ENCODE peak calls at places on chromosomes 6 and 20, in ten cellular contexts. One of them, this sample, is unnamed. For H3K36me3, the result is how much of the 10 kb centered on the place peaks cover.

GRCh38 chr20:10667077-10667401 is 6.8 kb downstream of the JAG1 start:
- DNase-seq in right lobe of liver: no peak
- DNase-seq in transverse colon: no peak
- DNase-seq in tibial artery: peak
- DNase-seq in ovary: no peak
- DNase-seq in heart left ventricle: peak
- DNase-seq in mammary epithelial cell: peak
- DNase-seq in suprapubic skin: no peak
- DNase-seq in upper lobe of right lung: no peak
- DNase-seq in Panc1: no peak
- DNase-seq in this sample: no peak

GRCh38 chr6:105965042-105965760 is 120.9 kb upstream of the PRDM1 start:
- DNase-seq in right lobe of liver: no peak
- DNase-seq in transverse colon: no peak
- DNase-seq in tibial artery: no peak
- DNase-seq in ovary: no peak
- DNase-seq in heart left ventricle: no peak
- DNase-seq in mammary epithelial cell: no peak
- DNase-seq in suprapubic skin: no peak
- DNase-seq in upper lobe of right lung: no peak
- DNase-seq in Panc1: no peak
- DNase-seq in this sample: no peak

GRCh38 chr6:52407467-52407866 is 12.7 kb upstream of the EFHC1 start:
- DNase-seq in right lobe of liver: no peak
- DNase-seq in transverse colon: no peak
- DNase-seq in tibial artery: no peak
- DNase-seq in ovary: no peak
- DNase-seq in heart left ventricle: no peak
- DNase-seq in mammary epithelial cell: peak
- DNase-seq in suprapubic skin: no peak
- DNase-seq in upper lobe of right lung: no peak
- DNase-seq in Panc1: no peak
- DNase-seq in this sample: no peak

GRCh38 chr6:39137235-39137634 is 22.2 kb upstream of the SAYSD1 start:
- DNase-seq in right lobe of liver: no peak
- DNase-seq in transverse colon: peak
- DNase-seq in tibial artery: no peak
- DNase-seq in ovary: no peak
- DNase-seq in heart left ventricle: no peak
- DNase-seq in mammary epithelial cell: peak
- DNase-seq in suprapubic skin: no peak
- DNase-seq in upper lobe of right lung: no peak
- DNase-seq in Panc1: no peak
- DNase-seq in this sample: peak

GRCh38 chr20:48916699-48917098 is 4.8 kb upstream of the ARFGEF2 start:
- DNase-seq in right lobe of liver: no peak
- DNase-seq in transverse colon: no peak
- DNase-seq in tibial artery: no peak
- DNase-seq in ovary: no peak
- DNase-seq in heart left ventricle: no peak
- DNase-seq in mammary epithelial cell: no peak
- DNase-seq in suprapubic skin: no peak
- DNase-seq in upper lobe of right lung: no peak
- DNase-seq in Panc1: no peak
- DNase-seq in this sample: no peak

GRCh38 chr6:84428300-84428907 is 201.0 kb upstream of the CEP162 start:
- DNase-seq in right lobe of liver: peak
- DNase-seq in transverse colon: peak
- DNase-seq in tibial artery: peak
- DNase-seq in ovary: no peak
- DNase-seq in heart left ventricle: peak
- DNase-seq in mammary epithelial cell: peak
- DNase-seq in suprapubic skin: peak
- DNase-seq in upper lobe of right lung: peak
- DNase-seq in Panc1: peak
- DNase-seq in this sample: peak

GRCh38 chr6:144346719-144347446 is 61.7 kb downstream of the UTRN start:
- DNase-seq in right lobe of liver: no peak
- DNase-seq in transverse colon: no peak
- DNase-seq in tibial artery: no peak
- DNase-seq in ovary: no peak
- DNase-seq in heart left ventricle: peak
- DNase-seq in mammary epithelial cell: peak
- DNase-seq in suprapubic skin: no peak
- DNase-seq in upper lobe of right lung: no peak
- DNase-seq in Panc1: no peak
- DNase-seq in this sample: no peak

GRCh38 chr6:10837009-10837691 is 1.2 kb downstream of the MAK start:
- DNase-seq in right lobe of liver: peak
- DNase-seq in transverse colon: peak
- DNase-seq in tibial artery: peak
- DNase-seq in ovary: peak
- DNase-seq in heart left ventricle: peak
- DNase-seq in mammary epithelial cell: peak
- DNase-seq in suprapubic skin: no peak
- DNase-seq in upper lobe of right lung: peak
- DNase-seq in Panc1: no peak
- DNase-seq in this sample: peak

GRCh38 chr6:116012471-116012949 is 48.2 kb downstream of the FRK start:
- DNase-seq in right lobe of liver: no peak
- DNase-seq in transverse colon: no peak
- DNase-seq in tibial artery: no peak
- DNase-seq in ovary: no peak
- DNase-seq in heart left ventricle: no peak
- DNase-seq in mammary epithelial cell: no peak
- DNase-seq in suprapubic skin: no peak
- DNase-seq in upper lobe of right lung: no peak
- DNase-seq in Panc1: no peak
- DNase-seq in this sample: no peak

GRCh38 chr6:43807228-43808061 is 37.4 kb downstream of the VEGFA start:
- DNase-seq in right lobe of liver: peak
- DNase-seq in transverse colon: no peak
- DNase-seq in tibial artery: no peak
- DNase-seq in ovary: no peak
- DNase-seq in heart left ventricle: no peak
- DNase-seq in mammary epithelial cell: no peak
- DNase-seq in suprapubic skin: no peak
- DNase-seq in upper lobe of right lung: no peak
- DNase-seq in Panc1: no peak
- DNase-seq in this sample: peak

GRCh38 chr20:1469925-1470571 is 3.4 kb upstream of the NSFL1C start:
- DNase-seq in right lobe of liver: peak
- DNase-seq in transverse colon: peak
- DNase-seq in tibial artery: peak
- DNase-seq in ovary: peak
- DNase-seq in heart left ventricle: peak
- DNase-seq in mammary epithelial cell: peak
- DNase-seq in suprapubic skin: peak
- DNase-seq in upper lobe of right lung: peak
- DNase-seq in Panc1: peak
- DNase-seq in this sample: peak

GRCh38 chr20:37285664-37286374 is 3.6 kb upstream of the MANBAL start:
- DNase-seq in right lobe of liver: no peak
- DNase-seq in transverse colon: no peak
- DNase-seq in tibial artery: no peak
- DNase-seq in ovary: no peak
- DNase-seq in heart left ventricle: no peak
- DNase-seq in mammary epithelial cell: no peak
- DNase-seq in suprapubic skin: no peak
- DNase-seq in upper lobe of right lung: no peak
- DNase-seq in Panc1: no peak
- DNase-seq in this sample: no peak

GRCh38 chr6:81981812-81982211 is 229.3 kb upstream of the TENT5A start:
- DNase-seq in right lobe of liver: no peak
- DNase-seq in transverse colon: no peak
- DNase-seq in tibial artery: no peak
- DNase-seq in ovary: no peak
- DNase-seq in heart left ventricle: no peak
- DNase-seq in mammary epithelial cell: peak
- DNase-seq in suprapubic skin: no peak
- DNase-seq in upper lobe of right lung: no peak
- DNase-seq in Panc1: no peak
- DNase-seq in this sample: no peak

GRCh38 chr6:166046232-166046631 is 121.4 kb downstream of the TBXT start:
- DNase-seq in right lobe of liver: no peak
- DNase-seq in transverse colon: no peak
- DNase-seq in tibial artery: no peak
- DNase-seq in ovary: no peak
- DNase-seq in heart left ventricle: no peak
- DNase-seq in mammary epithelial cell: peak
- DNase-seq in suprapubic skin: no peak
- DNase-seq in upper lobe of right lung: no peak
- DNase-seq in Panc1: no peak
- DNase-seq in this sample: no peak

GRCh38 chr20:64023278-64024140 is 12.5 kb upstream of the C20orf204 start:
- DNase-seq in right lobe of liver: no peak
- DNase-seq in transverse colon: no peak
- DNase-seq in tibial artery: no peak
- DNase-seq in ovary: no peak
- DNase-seq in heart left ventricle: no peak
- DNase-seq in mammary epithelial cell: no peak
- DNase-seq in suprapubic skin: no peak
- DNase-seq in upper lobe of right lung: no peak
- DNase-seq in Panc1: no peak
- DNase-seq in this sample: no peak
- H3K36me3 ChIP-seq in right lobe of liver: under half
- H3K36me3 ChIP-seq in transverse colon: under half
- H3K36me3 ChIP-seq in tibial artery: half or more
- H3K36me3 ChIP-seq in ovary: under half
- H3K36me3 ChIP-seq in heart left ventricle: half or more
- H3K36me3 ChIP-seq in mammary epithelial cell: under half
- H3K36me3 ChIP-seq in suprapubic skin: half or more
- H3K36me3 ChIP-seq in upper lobe of right lung: half or more
- H3K36me3 ChIP-seq in Panc1: under half
- H3K36me3 ChIP-seq in this sample: under half

GRCh38 chr6:136696783-136697364 is 95.4 kb downstream of the MAP3K5 start:
- DNase-seq in right lobe of liver: no peak
- DNase-seq in transverse colon: no peak
- DNase-seq in tibial artery: no peak
- DNase-seq in ovary: no peak
- DNase-seq in heart left ventricle: no peak
- DNase-seq in mammary epithelial cell: peak
- DNase-seq in suprapubic skin: no peak
- DNase-seq in upper lobe of right lung: no peak
- DNase-seq in Panc1: no peak
- DNase-seq in this sample: no peak
- H3K4me3 ChIP-seq in right lobe of liver: no peak
- H3K4me3 ChIP-seq in transverse colon: no peak
- H3K4me3 ChIP-seq in tibial artery: no peak
- H3K4me3 ChIP-seq in ovary: no peak
- H3K4me3 ChIP-seq in heart left ventricle: no peak
- H3K4me3 ChIP-seq in mammary epithelial cell: no peak
- H3K4me3 ChIP-seq in suprapubic skin: no peak
- H3K4me3 ChIP-seq in upper lobe of right lung: no peak
- H3K4me3 ChIP-seq in Panc1: no peak
- H3K4me3 ChIP-seq in this sample: no peak

GRCh38 chr20:5580940-5581708 is 169.1 kb upstream of the SHLD1 start:
- DNase-seq in right lobe of liver: no peak
- DNase-seq in transverse colon: no peak
- DNase-seq in tibial artery: no peak
- DNase-seq in ovary: no peak
- DNase-seq in heart left ventricle: no peak
- DNase-seq in mammary epithelial cell: no peak
- DNase-seq in suprapubic skin: no peak
- DNase-seq in upper lobe of right lung: no peak
- DNase-seq in Panc1: no peak
- DNase-seq in this sample: no peak

GRCh38 chr20:5586720-5587119 is 163.5 kb upstream of the SHLD1 start:
- DNase-seq in right lobe of liver: no peak
- DNase-seq in transverse colon: no peak
- DNase-seq in tibial artery: no peak
- DNase-seq in ovary: no peak
- DNase-seq in heart left ventricle: no peak
- DNase-seq in mammary epithelial cell: no peak
- DNase-seq in suprapubic skin: no peak
- DNase-seq in upper lobe of right lung: no peak
- DNase-seq in Panc1: no peak
- DNase-seq in this sample: no peak

DNA sequence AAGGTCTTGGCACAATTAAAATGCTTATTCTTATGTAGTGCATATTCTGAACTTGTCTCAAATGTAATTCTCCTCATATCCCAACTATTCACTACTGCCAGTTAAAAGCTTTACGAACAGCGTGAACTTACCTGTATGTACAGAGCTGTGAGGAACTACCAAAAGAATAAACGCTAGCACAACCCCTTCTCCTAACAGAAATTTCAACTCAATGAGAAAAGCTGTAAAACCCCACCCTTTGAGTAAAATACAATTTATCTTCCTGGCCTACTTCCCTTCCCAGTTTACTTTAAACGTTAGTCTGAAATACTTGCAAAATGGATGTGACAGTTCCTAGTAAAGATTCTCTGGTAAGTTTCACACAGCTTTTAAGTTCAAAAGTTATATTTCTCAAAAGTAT is 165.5 kb upstream of the SHLD1 start:
- DNase-seq in right lobe of liver: no peak
- DNase-seq in transverse colon: no peak
- DNase-seq in tibial artery: no peak
- DNase-seq in ovary: no peak
- DNase-seq in heart left ventricle: no peak
- DNase-seq in mammary epithelial cell: no peak
- DNase-seq in suprapubic skin: no peak
- DNase-seq in upper lobe of right lung: no peak
- DNase-seq in Panc1: no peak
- DNase-seq in this sample: no peak
- H3K36me3 ChIP-seq in right lobe of liver: under half
- H3K36me3 ChIP-seq in transverse colon: under half
- H3K36me3 ChIP-seq in tibial artery: under half
- H3K36me3 ChIP-seq in ovary: under half
- H3K36me3 ChIP-seq in heart left ventricle: under half
- H3K36me3 ChIP-seq in mammary epithelial cell: under half
- H3K36me3 ChIP-seq in suprapubic skin: under half
- H3K36me3 ChIP-seq in upper lobe of right lung: under half
- H3K36me3 ChIP-seq in Panc1: under half
- H3K36me3 ChIP-seq in this sample: under half

DNA sequence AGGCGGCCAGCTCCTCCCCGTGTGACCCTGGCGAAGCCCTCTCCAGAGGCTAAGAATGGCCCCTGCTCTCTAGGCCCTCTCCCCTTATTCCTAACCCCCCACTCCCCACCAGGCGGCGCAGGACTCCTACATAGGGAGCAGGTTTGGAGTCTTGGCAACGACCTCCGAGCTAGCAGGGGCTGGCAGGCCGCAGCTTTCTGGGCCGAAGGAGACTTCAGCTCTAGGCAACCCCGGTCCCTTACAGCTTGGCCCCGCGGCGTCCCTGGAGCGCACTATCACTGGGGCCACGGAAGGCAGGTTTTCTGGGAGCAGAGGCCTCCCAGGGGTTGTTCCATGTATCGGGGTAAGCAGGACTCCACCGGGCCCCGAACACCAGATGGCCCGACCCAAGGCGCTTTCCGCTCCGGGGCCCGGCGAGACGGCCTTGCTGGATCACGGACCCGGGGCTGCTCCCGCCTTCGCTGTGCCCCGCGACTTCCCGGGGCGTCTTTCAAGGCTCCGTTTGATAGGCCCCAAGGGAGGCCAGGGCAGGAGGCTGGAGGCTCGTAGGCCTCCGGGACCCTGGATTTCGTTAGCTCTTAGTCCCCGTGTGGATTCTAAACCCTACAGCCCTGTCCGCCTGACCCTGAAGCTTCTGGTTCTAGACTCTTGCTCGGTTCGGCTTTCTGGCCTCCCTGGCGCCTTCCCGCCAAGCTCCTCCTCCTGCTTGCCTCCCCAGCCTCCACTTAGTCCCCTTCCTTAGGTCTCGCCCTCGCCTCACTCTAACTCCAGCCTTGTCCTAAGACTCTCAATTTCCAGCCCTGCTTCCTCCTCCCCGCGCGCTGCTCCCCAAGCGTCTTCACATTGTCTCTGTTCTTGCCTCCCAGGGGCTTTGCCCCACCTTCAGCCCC is 1.9 kb downstream of the SLC32A1 start:
- DNase-seq in right lobe of liver: no peak
- DNase-seq in transverse colon: peak
- DNase-seq in tibial artery: no peak
- DNase-seq in ovary: no peak
- DNase-seq in heart left ventricle: no peak
- DNase-seq in mammary epithelial cell: no peak
- DNase-seq in suprapubic skin: no peak
- DNase-seq in upper lobe of right lung: no peak
- DNase-seq in Panc1: no peak
- DNase-seq in this sample: no peak
- H3K4me3 ChIP-seq in right lobe of liver: no peak
- H3K4me3 ChIP-seq in transverse colon: no peak
- H3K4me3 ChIP-seq in tibial artery: no peak
- H3K4me3 ChIP-seq in ovary: no peak
- H3K4me3 ChIP-seq in heart left ventricle: no peak
- H3K4me3 ChIP-seq in mammary epithelial cell: no peak
- H3K4me3 ChIP-seq in suprapubic skin: no peak
- H3K4me3 ChIP-seq in upper lobe of right lung: no peak
- H3K4me3 ChIP-seq in Panc1: no peak
- H3K4me3 ChIP-seq in this sample: no peak